ENCODE peak calls at places on chromosome 17, in eight cellular contexts. One of them, this sample, is unnamed.

GRCh38 chr17:57466042-57466471 is 209.7 kb downstream of the MSI2 start:
- DNase-seq in non-pigmented ciliary epithelial cell: no peak
- DNase-seq in transverse colon: no peak
- DNase-seq in ACHN: no peak
- DNase-seq in OCI-M1: no peak
- DNase-seq in cerebellar nuclear complex: no peak
- DNase-seq in stimulated activated CD8-positive, alpha-beta memory T cell treated with anti-CD3 and anti-CD28 coated beads, Interleukin-15, amount 100 ng/mL, for 1 hour: no peak
- DNase-seq in GM03348: no peak
- DNase-seq in this sample: no peak

GRCh38 chr17:1201132-1201702 is 21.4 kb upstream of the ABR start:
- DNase-seq in transverse colon: no peak
- DNase-seq in ACHN: no peak
- DNase-seq in non-pigmented ciliary epithelial cell: no peak
- DNase-seq in OCI-M1: no peak
- DNase-seq in stimulated activated CD8-positive, alpha-beta memory T cell treated with anti-CD3 and anti-CD28 coated beads, Interleukin-15, amount 100 ng/mL, for 1 hour: no peak
- DNase-seq in GM03348: no peak
- DNase-seq in cerebellar nuclear complex: no peak
- DNase-seq in this sample: no peak

GRCh38 chr17:48194097-48194550 is 86.6 kb downstream of the SNX11 start:
- DNase-seq in stimulated activated CD8-positive, alpha-beta memory T cell treated with anti-CD3 and anti-CD28 coated beads, Interleukin-15, amount 100 ng/mL, for 1 hour: no peak
- DNase-seq in cerebellar nuclear complex: no peak
- DNase-seq in non-pigmented ciliary epithelial cell: peak
- DNase-seq in transverse colon: no peak
- DNase-seq in OCI-M1: no peak
- DNase-seq in GM03348: no peak
- DNase-seq in ACHN: peak
- DNase-seq in this sample: no peak

GRCh38 chr17:60231691-60232090 is 81.9 kb downstream of the CA4 start:
- DNase-seq in ACHN: no peak
- DNase-seq in stimulated activated CD8-positive, alpha-beta memory T cell treated with anti-CD3 and anti-CD28 coated beads, Interleukin-15, amount 100 ng/mL, for 1 hour: no peak
- DNase-seq in non-pigmented ciliary epithelial cell: no peak
- DNase-seq in GM03348: peak
- DNase-seq in OCI-M1: peak
- DNase-seq in cerebellar nuclear complex: no peak
- DNase-seq in transverse colon: no peak
- DNase-seq in this sample: no peak

GRCh38 chr17:7018331-7018964 is 4.4 kb upstream of the BCL6B start:
- DNase-seq in OCI-M1: peak
- DNase-seq in non-pigmented ciliary epithelial cell: no peak
- DNase-seq in stimulated activated CD8-positive, alpha-beta memory T cell treated with anti-CD3 and anti-CD28 coated beads, Interleukin-15, amount 100 ng/mL, for 1 hour: no peak
- DNase-seq in transverse colon: peak
- DNase-seq in ACHN: no peak
- DNase-seq in GM03348: peak
- DNase-seq in cerebellar nuclear complex: no peak
- DNase-seq in this sample: no peak

GRCh38 chr17:50612281-50612680 is 22.4 kb upstream of the ABCC3 start:
- DNase-seq in ACHN: no peak
- DNase-seq in GM03348: no peak
- DNase-seq in OCI-M1: no peak
- DNase-seq in non-pigmented ciliary epithelial cell: no peak
- DNase-seq in stimulated activated CD8-positive, alpha-beta memory T cell treated with anti-CD3 and anti-CD28 coated beads, Interleukin-15, amount 100 ng/mL, for 1 hour: no peak
- DNase-seq in cerebellar nuclear complex: no peak
- DNase-seq in transverse colon: no peak
- DNase-seq in this sample: no peak

GRCh38 chr17:66272699-66273390 is 29.6 kb upstream of the PRKCA start:
- DNase-seq in transverse colon: no peak
- DNase-seq in cerebellar nuclear complex: no peak
- DNase-seq in stimulated activated CD8-positive, alpha-beta memory T cell treated with anti-CD3 and anti-CD28 coated beads, Interleukin-15, amount 100 ng/mL, for 1 hour: no peak
- DNase-seq in non-pigmented ciliary epithelial cell: peak
- DNase-seq in OCI-M1: no peak
- DNase-seq in GM03348: peak
- DNase-seq in ACHN: peak
- DNase-seq in this sample: no peak

GRCh38 chr17:75637143-75637538 is 3.9 kb downstream of the SMIM5 start:
- DNase-seq in cerebellar nuclear complex: no peak
- DNase-seq in transverse colon: peak
- DNase-seq in GM03348: no peak
- DNase-seq in ACHN: no peak
- DNase-seq in stimulated activated CD8-positive, alpha-beta memory T cell treated with anti-CD3 and anti-CD28 coated beads, Interleukin-15, amount 100 ng/mL, for 1 hour: no peak
- DNase-seq in OCI-M1: no peak
- DNase-seq in non-pigmented ciliary epithelial cell: no peak
- DNase-seq in this sample: peak

GRCh38 chr17:72008236-72008874 is 112.5 kb upstream of the SOX9 start:
- DNase-seq in non-pigmented ciliary epithelial cell: no peak
- DNase-seq in OCI-M1: no peak
- DNase-seq in stimulated activated CD8-positive, alpha-beta memory T cell treated with anti-CD3 and anti-CD28 coated beads, Interleukin-15, amount 100 ng/mL, for 1 hour: no peak
- DNase-seq in cerebellar nuclear complex: no peak
- DNase-seq in ACHN: no peak
- DNase-seq in transverse colon: no peak
- DNase-seq in GM03348: no peak
- DNase-seq in this sample: no peak

GRCh38 chr17:61075988-61076387 is 323.7 kb upstream of the TBX2 start:
- DNase-seq in stimulated activated CD8-positive, alpha-beta memory T cell treated with anti-CD3 and anti-CD28 coated beads, Interleukin-15, amount 100 ng/mL, for 1 hour: no peak
- DNase-seq in cerebellar nuclear complex: no peak
- DNase-seq in GM03348: no peak
- DNase-seq in transverse colon: no peak
- DNase-seq in OCI-M1: no peak
- DNase-seq in non-pigmented ciliary epithelial cell: no peak
- DNase-seq in ACHN: no peak
- DNase-seq in this sample: no peak

GRCh38 chr17:2899911-2900310 is 103.7 kb downstream of the RAP1GAP2 start:
- DNase-seq in stimulated activated CD8-positive, alpha-beta memory T cell treated with anti-CD3 and anti-CD28 coated beads, Interleukin-15, amount 100 ng/mL, for 1 hour: no peak
- DNase-seq in transverse colon: peak
- DNase-seq in ACHN: no peak
- DNase-seq in OCI-M1: no peak
- DNase-seq in GM03348: no peak
- DNase-seq in cerebellar nuclear complex: no peak
- DNase-seq in non-pigmented ciliary epithelial cell: no peak
- DNase-seq in this sample: no peak

GRCh38 chr17:38616361-38616760 is 10.6 kb upstream of the SRCIN1 start:
- DNase-seq in ACHN: no peak
- DNase-seq in non-pigmented ciliary epithelial cell: no peak
- DNase-seq in cerebellar nuclear complex: no peak
- DNase-seq in OCI-M1: no peak
- DNase-seq in stimulated activated CD8-positive, alpha-beta memory T cell treated with anti-CD3 and anti-CD28 coated beads, Interleukin-15, amount 100 ng/mL, for 1 hour: no peak
- DNase-seq in transverse colon: no peak
- DNase-seq in GM03348: no peak
- DNase-seq in this sample: no peak

GRCh38 chr17:18187226-18187625 is 3.6 kb downstream of the ALKBH5 start:
- DNase-seq in stimulated activated CD8-positive, alpha-beta memory T cell treated with anti-CD3 and anti-CD28 coated beads, Interleukin-15, amount 100 ng/mL, for 1 hour: no peak
- DNase-seq in OCI-M1: no peak
- DNase-seq in non-pigmented ciliary epithelial cell: no peak
- DNase-seq in transverse colon: no peak
- DNase-seq in GM03348: no peak
- DNase-seq in cerebellar nuclear complex: no peak
- DNase-seq in ACHN: no peak
- DNase-seq in this sample: no peak

GRCh38 chr17:42698736-42699414 is 16.5 kb downstream of the CNTNAP1 start:
- DNase-seq in OCI-M1: peak
- DNase-seq in non-pigmented ciliary epithelial cell: no peak
- DNase-seq in ACHN: peak
- DNase-seq in GM03348: peak
- DNase-seq in transverse colon: no peak
- DNase-seq in stimulated activated CD8-positive, alpha-beta memory T cell treated with anti-CD3 and anti-CD28 coated beads, Interleukin-15, amount 100 ng/mL, for 1 hour: no peak
- DNase-seq in cerebellar nuclear complex: no peak
- DNase-seq in this sample: peak

GRCh38 chr17:57889892-57890856 is 40.3 kb upstream of the MRPS23 start:
- DNase-seq in non-pigmented ciliary epithelial cell: no peak
- DNase-seq in cerebellar nuclear complex: no peak
- DNase-seq in GM03348: peak
- DNase-seq in OCI-M1: no peak
- DNase-seq in stimulated activated CD8-positive, alpha-beta memory T cell treated with anti-CD3 and anti-CD28 coated beads, Interleukin-15, amount 100 ng/mL, for 1 hour: no peak
- DNase-seq in transverse colon: peak
- DNase-seq in ACHN: peak
- DNase-seq in this sample: no peak

GRCh38 chr17:42317256-42317966 is 29.1 kb downstream of the STAT5A start:
- DNase-seq in stimulated activated CD8-positive, alpha-beta memory T cell treated with anti-CD3 and anti-CD28 coated beads, Interleukin-15, amount 100 ng/mL, for 1 hour: no peak
- DNase-seq in non-pigmented ciliary epithelial cell: no peak
- DNase-seq in ACHN: no peak
- DNase-seq in GM03348: no peak
- DNase-seq in cerebellar nuclear complex: peak
- DNase-seq in transverse colon: no peak
- DNase-seq in OCI-M1: peak
- DNase-seq in this sample: peak

GRCh38 chr17:75501378-75502071 is 13.8 kb downstream of the CASKIN2 start:
- DNase-seq in non-pigmented ciliary epithelial cell: no peak
- DNase-seq in stimulated activated CD8-positive, alpha-beta memory T cell treated with anti-CD3 and anti-CD28 coated beads, Interleukin-15, amount 100 ng/mL, for 1 hour: no peak
- DNase-seq in GM03348: no peak
- DNase-seq in OCI-M1: no peak
- DNase-seq in ACHN: no peak
- DNase-seq in transverse colon: no peak
- DNase-seq in cerebellar nuclear complex: no peak
- DNase-seq in this sample: no peak

GRCh38 chr17:37614391-37614790 is 5.2 kb upstream of the SYNRG start:
- DNase-seq in OCI-M1: no peak
- DNase-seq in GM03348: peak
- DNase-seq in cerebellar nuclear complex: no peak
- DNase-seq in stimulated activated CD8-positive, alpha-beta memory T cell treated with anti-CD3 and anti-CD28 coated beads, Interleukin-15, amount 100 ng/mL, for 1 hour: no peak
- DNase-seq in non-pigmented ciliary epithelial cell: peak
- DNase-seq in ACHN: peak
- DNase-seq in transverse colon: no peak
- DNase-seq in this sample: no peak

GRCh38 chr17:28053725-28054124 is 11.2 kb downstream of the NLK start:
- DNase-seq in non-pigmented ciliary epithelial cell: no peak
- DNase-seq in OCI-M1: no peak
- DNase-seq in transverse colon: no peak
- DNase-seq in cerebellar nuclear complex: no peak
- DNase-seq in stimulated activated CD8-positive, alpha-beta memory T cell treated with anti-CD3 and anti-CD28 coated beads, Interleukin-15, amount 100 ng/mL, for 1 hour: no peak
- DNase-seq in ACHN: no peak
- DNase-seq in GM03348: no peak
- DNase-seq in this sample: no peak

GRCh38 chr17:59791603-59792457 is 84.4 kb downstream of the VMP1 start:
- DNase-seq in OCI-M1: no peak
- DNase-seq in stimulated activated CD8-positive, alpha-beta memory T cell treated with anti-CD3 and anti-CD28 coated beads, Interleukin-15, amount 100 ng/mL, for 1 hour: no peak
- DNase-seq in transverse colon: no peak
- DNase-seq in non-pigmented ciliary epithelial cell: peak
- DNase-seq in GM03348: peak
- DNase-seq in cerebellar nuclear complex: no peak
- DNase-seq in ACHN: no peak
- DNase-seq in this sample: no peak

GRCh38 chr17:27733771-27734170 is 66.6 kb downstream of the NOS2 start:
- DNase-seq in GM03348: no peak
- DNase-seq in stimulated activated CD8-positive, alpha-beta memory T cell treated with anti-CD3 and anti-CD28 coated beads, Interleukin-15, amount 100 ng/mL, for 1 hour: no peak
- DNase-seq in cerebellar nuclear complex: no peak
- DNase-seq in OCI-M1: no peak
- DNase-seq in ACHN: no peak
- DNase-seq in non-pigmented ciliary epithelial cell: no peak
- DNase-seq in transverse colon: no peak
- DNase-seq in this sample: no peak

GRCh38 chr17:35088911-35089845 is 25.7 kb upstream of the RFFL start:
- DNase-seq in GM03348: peak
- DNase-seq in non-pigmented ciliary epithelial cell: no peak
- DNase-seq in OCI-M1: peak
- DNase-seq in transverse colon: peak
- DNase-seq in ACHN: peak
- DNase-seq in cerebellar nuclear complex: peak
- DNase-seq in stimulated activated CD8-positive, alpha-beta memory T cell treated with anti-CD3 and anti-CD28 coated beads, Interleukin-15, amount 100 ng/mL, for 1 hour: peak
- DNase-seq in this sample: peak

GRCh38 chr17:63696381-63696961 is 3.5 kb downstream of the LIMD2 start:
- DNase-seq in stimulated activated CD8-positive, alpha-beta memory T cell treated with anti-CD3 and anti-CD28 coated beads, Interleukin-15, amount 100 ng/mL, for 1 hour: no peak
- DNase-seq in ACHN: peak
- DNase-seq in transverse colon: peak
- DNase-seq in OCI-M1: peak
- DNase-seq in cerebellar nuclear complex: no peak
- DNase-seq in GM03348: peak
- DNase-seq in non-pigmented ciliary epithelial cell: no peak
- DNase-seq in this sample: peak

GRCh38 chr17:2635675-2636074 is 42.2 kb downstream of the PAFAH1B1 start:
- DNase-seq in stimulated activated CD8-positive, alpha-beta memory T cell treated with anti-CD3 and anti-CD28 coated beads, Interleukin-15, amount 100 ng/mL, for 1 hour: no peak
- DNase-seq in GM03348: no peak
- DNase-seq in OCI-M1: no peak
- DNase-seq in transverse colon: no peak
- DNase-seq in ACHN: no peak
- DNase-seq in non-pigmented ciliary epithelial cell: no peak
- DNase-seq in cerebellar nuclear complex: no peak
- DNase-seq in this sample: no peak

GRCh38 chr17:49260922-49261291 is 30.3 kb upstream of the PHOSPHO1 start:
- DNase-seq in OCI-M1: no peak
- DNase-seq in transverse colon: no peak
- DNase-seq in GM03348: no peak
- DNase-seq in cerebellar nuclear complex: no peak
- DNase-seq in ACHN: no peak
- DNase-seq in stimulated activated CD8-positive, alpha-beta memory T cell treated with anti-CD3 and anti-CD28 coated beads, Interleukin-15, amount 100 ng/mL, for 1 hour: no peak
- DNase-seq in non-pigmented ciliary epithelial cell: no peak
- DNase-seq in this sample: no peak

GRCh38 chr17:80274317-80274716 is 13.7 kb downstream of the RNF213 start:
- DNase-seq in cerebellar nuclear complex: no peak
- DNase-seq in ACHN: no peak
- DNase-seq in OCI-M1: no peak
- DNase-seq in transverse colon: no peak
- DNase-seq in stimulated activated CD8-positive, alpha-beta memory T cell treated with anti-CD3 and anti-CD28 coated beads, Interleukin-15, amount 100 ng/mL, for 1 hour: no peak
- DNase-seq in GM03348: no peak
- DNase-seq in non-pigmented ciliary epithelial cell: no peak
- DNase-seq in this sample: no peak

GRCh38 chr17:32723310-32723955 is 153.5 kb downstream of the MYO1D start:
- DNase-seq in non-pigmented ciliary epithelial cell: no peak
- DNase-seq in ACHN: no peak
- DNase-seq in cerebellar nuclear complex: no peak
- DNase-seq in GM03348: no peak
- DNase-seq in stimulated activated CD8-positive, alpha-beta memory T cell treated with anti-CD3 and anti-CD28 coated beads, Interleukin-15, amount 100 ng/mL, for 1 hour: no peak
- DNase-seq in OCI-M1: no peak
- DNase-seq in transverse colon: no peak
- DNase-seq in this sample: peak

GRCh38 chr17:42692489-42692888 is 10.2 kb downstream of the CNTNAP1 start:
- DNase-seq in GM03348: no peak
- DNase-seq in OCI-M1: no peak
- DNase-seq in ACHN: no peak
- DNase-seq in cerebellar nuclear complex: no peak
- DNase-seq in stimulated activated CD8-positive, alpha-beta memory T cell treated with anti-CD3 and anti-CD28 coated beads, Interleukin-15, amount 100 ng/mL, for 1 hour: no peak
- DNase-seq in non-pigmented ciliary epithelial cell: no peak
- DNase-seq in transverse colon: no peak
- DNase-seq in this sample: no peak

This sample was measured in erythroblast.